ENCODE peak calls at places on chromosomes 6 and 20, in six cellular contexts. Y, K, W, F, P and O are unnamed samples.
A peak's percentile ranks its signal among the peaks of the same experiment; 100 is the strongest.

GRCh38 chr20:46202758-46203509 is 84.8 kb downstream of the CD40 start:
- DNase-seq in K (no peak), Y (no peak), F (no peak), W (no peak), P (no peak), O (no peak)

GRCh38 chr6:129239825-129240491 is 357.0 kb downstream of the LAMA2 start:
- DNase-seq in K (no peak), Y (no peak), F (no peak), P (no peak), W (no peak), O (no peak)

GRCh38 chr6:88165877-88166492 is at the start of gene CNR1:
- DNase-seq in W (peak; percentile 53), P (peak; percentile 32), K (peak; percentile 14), F (no peak), Y (peak; percentile 24), O (no peak)

GRCh38 chr20:8126190-8126589 is 5.9 kb upstream of the PLCB1 start:
- DNase-seq in W (no peak), P (no peak), K (no peak), Y (no peak), F (no peak), O (no peak)

GRCh38 chr20:11891827-11892521 is 25.7 kb upstream of the BTBD3 start:
- DNase-seq in K (peak; percentile 85), F (peak; percentile 31), W (peak; percentile 70), P (peak; percentile 80), Y (peak; percentile 79), O (peak; percentile 73)

GRCh38 chr6:30234361-30234760 is 21.2 kb upstream of the TRIM26 start:
- DNase-seq in W (no peak), Y (no peak), K (no peak), P (no peak), F (no peak), O (no peak)

GRCh38 chr6:46042355-46042999 is 26.8 kb upstream of the CLIC5 start:
- DNase-seq in W (peak; percentile 32), P (peak; percentile 76), Y (peak; percentile 47), F (no peak), K (peak; percentile 48), O (peak; percentile 30)

GRCh38 chr6:33575211-33575610 is 4.9 kb downstream of the BAK1 start:
- DNase-seq in K (no peak), P (no peak), F (no peak), Y (no peak), W (no peak), O (no peak)

GRCh38 chr6:16735014-16735413 is 26.2 kb downstream of the ATXN1 start:
- DNase-seq in W (no peak), Y (no peak), K (no peak), P (no peak), F (no peak), O (no peak)

GRCh38 chr6:41009669-41010068 is 29.4 kb downstream of the UNC5CL start:
- DNase-seq in W (no peak), P (no peak), F (no peak), Y (no peak), K (no peak), O (no peak)

GRCh38 chr6:137685798-137686197 is 181.3 kb upstream of the TNFAIP3 start:
- DNase-seq in K (no peak), P (no peak), W (no peak), F (no peak), Y (no peak), O (no peak)

GRCh38 chr6:100466410-100467143 is 1.9 kb upstream of the SIM1 start:
- DNase-seq in Y (peak; percentile 90), P (no peak), F (no peak), K (peak; percentile 71), W (peak; percentile 10), O (no peak)

GRCh38 chr20:31819083-31819784 is at the start of gene MYLK2:
- DNase-seq in P (no peak), W (no peak), K (no peak), Y (no peak), F (no peak), O (no peak)

GRCh38 chr6:104969108-104969507 is 12.2 kb downstream of the LIN28B start:
- DNase-seq in Y (no peak), F (no peak), P (no peak), K (no peak), W (no peak), O (no peak)

GRCh38 chr6:158041370-158041769 is 59.7 kb downstream of the SYNJ2 start:
- DNase-seq in W (peak; percentile 24), P (no peak), F (no peak), K (no peak), Y (peak; percentile 40), O (no peak)

GRCh38 chr20:45174434-45175364 is at the start of gene PI3:
- DNase-seq in K (peak; percentile 36), F (no peak), W (no peak), Y (peak; percentile 22), P (no peak), O (no peak)

GRCh38 chr6:39425346-39426056 is 103.0 kb upstream of the KCNK16 start:
- DNase-seq in Y (no peak), K (no peak), W (no peak), P (no peak), F (no peak), O (no peak)

GRCh38 chr20:32681175-32682084 is 7.7 kb upstream of the C20orf203 start:
- DNase-seq in W (peak; percentile 77), Y (peak; percentile 42), K (peak; percentile 41), F (no peak), P (peak; percentile 13), O (peak; percentile 26)

GRCh38 chr6:11217360-11218076 is 14.9 kb downstream of the NEDD9 start:
- DNase-seq in P (no peak), F (no peak), W (no peak), K (no peak), Y (no peak), O (no peak)

GRCh38 chr6:145656128-145656527 is 79.2 kb downstream of the EPM2A start:
- DNase-seq in Y (peak; percentile 29), W (no peak), F (no peak), K (no peak), P (peak; percentile 31), O (no peak)

GRCh38 chr20:35750611-35751010 is 8.6 kb upstream of the RBM39 start:
- DNase-seq in Y (no peak), P (no peak), W (no peak), F (no peak), K (no peak), O (no peak)

GRCh38 chr20:48175261-48175660 is 390.0 kb upstream of the SULF2 start:
- DNase-seq in K (no peak), W (no peak), F (no peak), P (no peak), Y (no peak), O (no peak)

GRCh38 chr6:16754864-16755263 is 6.4 kb downstream of the ATXN1 start:
- DNase-seq in W (no peak), Y (no peak), P (no peak), F (no peak), K (no peak), O (no peak)

GRCh38 chr6:16524380-16524707 is 236.9 kb downstream of the ATXN1 start:
- DNase-seq in K (peak; percentile 52), W (no peak), F (no peak), Y (peak; percentile 81), P (peak; percentile 88), O (peak; percentile 91)

GRCh38 chr6:127192911-127193503 is 73.7 kb upstream of the RNF146 start:
- DNase-seq in F (no peak), K (peak; percentile 37), W (no peak), P (peak; percentile 83), Y (peak; percentile 62), O (no peak)

GRCh38 chr6:136317023-136317649 is 27.5 kb upstream of the BCLAF1 start:
- DNase-seq in Y (peak; percentile 65), W (peak; percentile 66), F (peak; percentile 31), K (peak; percentile 63), P (peak; percentile 85), O (peak; percentile 66)

GRCh38 chr20:50584687-50585086 is 74.5 kb downstream of the PTPN1 start:
- DNase-seq in Y (no peak), W (no peak), K (no peak), F (no peak), P (no peak), O (no peak)